ENCODE peak calls at places on chromosomes 2 and 18, in four cellular contexts. Q, H, A and V are unnamed samples.

GRCh38 chr2:157152362-157152761 is 105.1 kb upstream of the GALNT5 start:
- DNase-seq in Q (no peak), H (no peak), A (peak; percentile 20), V (no peak)

GRCh38 chr2:237879991-237880560 is 20.7 kb downstream of the RAMP1 start:
- DNase-seq in Q (no peak), H (no peak), A (no peak), V (no peak)

GRCh38 chr2:60439219-60439974 is 114.1 kb downstream of the BCL11A start:
- DNase-seq in Q (no peak), H (no peak), A (peak; percentile 35), V (no peak)

GRCh38 chr18:1018211-1018651 is 113.6 kb downstream of the ADCYAP1 start:
- DNase-seq in Q (peak; percentile 34), H (no peak), A (no peak), V (no peak)

GRCh38 chr2:12402440-12403139 is 314.1 kb upstream of the TRIB2 start:
- DNase-seq in Q (no peak), H (no peak), A (no peak), V (no peak)

GRCh38 chr2:200471324-200471848 is 38.5 kb downstream of the KCTD18 start:
- DNase-seq in Q (peak; percentile 39), H (peak; percentile 61), A (peak; percentile 92), V (no peak)

GRCh38 chr2:106996136-106996769 is 110.3 kb upstream of the ST6GAL2 start:
- DNase-seq in Q (no peak), H (no peak), A (no peak), V (no peak)

GRCh38 chr2:98702127-98702802 is 28.7 kb downstream of the MGAT4A start:
- DNase-seq in Q (no peak), H (no peak), A (no peak), V (no peak)

GRCh38 chr18:49849331-49850217 is 36.2 kb upstream of the ACAA2 start:
- DNase-seq in Q (peak; percentile 94), H (peak; percentile 87), A (no peak), V (peak; percentile 99)

GRCh38 chr2:41922177-41922576 is 125.6 kb upstream of the PKDCC start:
- DNase-seq in Q (peak; percentile 45), H (peak; percentile 89), A (no peak), V (peak; percentile 85)

GRCh38 chr18:45865466-45865865 is 40.0 kb downstream of the SIGLEC15 start:
- DNase-seq in Q (no peak), H (no peak), A (no peak), V (no peak)

GRCh38 chr2:85173909-85174308 is 40.7 kb downstream of the TCF7L1 start:
- DNase-seq in Q (peak; percentile 42), H (no peak), A (no peak), V (no peak)

GRCh38 chr2:144239306-144239705 is 280.6 kb downstream of the ZEB2 start:
- DNase-seq in Q (no peak), H (no peak), A (no peak), V (no peak)

GRCh38 chr2:144242311-144242710 is 277.6 kb downstream of the ZEB2 start:
- DNase-seq in Q (no peak), H (no peak), A (no peak), V (no peak)

GRCh38 chr2:144239726-144240125 is 280.2 kb downstream of the ZEB2 start:
- DNase-seq in Q (no peak), H (no peak), A (no peak), V (no peak)

GRCh38 chr2:144240656-144241339 is 279.1 kb downstream of the ZEB2 start:
- DNase-seq in Q (no peak), H (no peak), A (no peak), V (no peak)

DNA sequence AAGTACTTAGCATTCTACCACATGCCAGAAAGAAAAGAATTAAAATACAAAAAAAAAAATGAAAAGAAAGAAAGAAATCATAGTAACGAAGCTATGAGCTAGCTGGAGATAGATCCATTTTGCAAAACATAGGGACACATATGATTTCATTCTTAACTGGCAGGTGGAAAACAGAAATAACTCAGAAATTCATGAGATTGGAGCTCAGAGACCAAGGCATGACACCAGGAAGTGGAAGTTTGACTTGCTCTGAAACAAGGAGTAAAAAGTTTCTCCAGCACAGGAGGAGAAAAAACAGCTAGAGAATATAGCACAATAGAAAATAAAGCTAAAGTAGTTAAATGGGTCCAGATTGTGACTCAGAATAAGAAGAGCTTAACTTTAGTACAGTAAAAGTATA is 278.1 kb downstream of the ZEB2 start:
- DNase-seq in Q (no peak), H (no peak), A (no peak), V (no peak)
- H3K27ac ChIP-seq in Q (no peak overlapping the region), H (no peak overlapping the region), A (no peak overlapping the region), V (no peak overlapping the region)

GRCh38 chr2:34143149-34143548 is 544.0 kb upstream of the FAM98A start:
- DNase-seq in Q (no peak), H (no peak), A (no peak), V (no peak)

GRCh38 chr2:34153484-34153883 is 554.4 kb upstream of the FAM98A start:
- DNase-seq in Q (no peak), H (no peak), A (no peak), V (no peak)

GRCh38 chr2:34147780-34148179 is 548.7 kb upstream of the FAM98A start:
- DNase-seq in Q (no peak), H (no peak), A (no peak), V (no peak)
- H3K4me2 ChIP-seq in Q (no peak overlapping the region), H (no peak overlapping the region), A (no peak overlapping the region), V (no peak overlapping the region)

DNA sequence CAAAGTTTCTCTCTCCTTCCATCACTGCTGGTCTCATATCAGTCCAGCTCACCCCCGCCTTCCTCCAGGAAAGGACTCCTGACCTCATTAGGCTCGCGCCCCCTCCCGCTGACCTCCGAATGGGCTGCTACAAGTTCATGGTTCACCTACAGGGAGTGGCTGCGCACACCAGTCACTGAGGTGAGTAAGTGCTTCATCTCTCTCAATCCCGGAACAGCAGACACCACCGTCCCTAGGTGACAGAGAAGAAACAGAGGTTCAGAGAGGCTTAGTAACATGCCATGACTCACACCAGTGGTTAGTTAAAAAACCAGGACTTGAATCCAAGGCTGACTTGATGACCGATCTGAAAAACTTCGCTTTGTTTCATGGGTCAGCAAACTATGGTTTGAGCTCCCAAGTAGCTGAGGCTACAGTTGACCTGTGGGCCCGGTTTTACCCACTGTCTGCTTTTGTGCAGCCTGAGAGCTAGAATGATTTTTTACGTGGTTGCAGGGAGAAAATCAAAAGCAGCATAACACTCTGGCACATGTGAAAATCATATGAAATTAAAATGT is 42.0 kb downstream of the ZFP36L2 start:
- DNase-seq in Q (peak; percentile 92), H (peak; percentile 81), A (no peak), V (peak; percentile 98)
- H3K27ac ChIP-seq in Q (peak overlapping the region; percentile 5), H (peak overlapping the region; percentile 66), A (no peak overlapping the region), V (peak overlapping the region; percentile 80)

GRCh38 chr2:219474285-219475060 is 24.2 kb upstream of the GMPPA start:
- DNase-seq in Q (no peak), H (no peak), A (no peak), V (no peak)

GRCh38 chr2:219476605-219477578 is 21.8 kb upstream of the GMPPA start:
- DNase-seq in Q (no peak), H (no peak), A (no peak), V (no peak)

GRCh38 chr2:219473511-219473910 is 25.2 kb upstream of the GMPPA start:
- DNase-seq in Q (no peak), H (no peak), A (no peak), V (no peak)

GRCh38 chr2:219475697-219476604 is 22.7 kb upstream of the GMPPA start:
- DNase-seq in Q (peak; percentile 74), H (peak; percentile 63), A (peak; percentile 48), V (no peak)

DNA sequence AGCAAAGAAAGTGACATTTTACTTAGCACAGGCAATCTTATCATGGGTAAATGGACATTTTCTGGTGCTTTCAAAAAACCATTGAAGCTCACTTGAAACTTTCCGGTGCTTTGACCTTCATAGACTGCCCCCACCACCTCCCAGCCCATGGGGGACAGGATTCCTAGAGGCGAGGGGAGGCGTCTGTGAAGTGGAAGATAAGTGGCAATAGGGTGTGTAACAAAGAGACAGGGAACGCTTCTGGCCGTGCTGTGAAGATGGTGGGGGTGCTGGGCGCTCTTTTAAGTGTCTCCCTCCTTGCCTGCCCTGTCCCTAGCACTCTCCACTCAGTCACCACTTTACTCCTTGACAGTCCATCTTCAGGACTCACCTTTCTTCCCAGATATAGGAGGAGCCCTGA is 23.4 kb upstream of the GMPPA start:
- DNase-seq in Q (no peak), H (no peak), A (no peak), V (no peak)
- H3K4me2 ChIP-seq in Q (no peak overlapping the region), H (no peak overlapping the region), A (no peak overlapping the region), V (no peak overlapping the region)

GRCh38 chr2:174663572-174663971 is 66.0 kb upstream of the WIPF1 start:
- DNase-seq in Q (peak; percentile 98), H (no peak), A (no peak), V (no peak)
- H3K27ac ChIP-seq in Q (peak overlapping the region; percentile 97), H (no peak overlapping the region), A (no peak overlapping the region), V (no peak overlapping the region)

GRCh38 chr2:86185517-86186212 is 9.6 kb downstream of the IMMT start:
- DNase-seq in Q (no peak), H (no peak), A (no peak), V (no peak)
- H3K4me2 ChIP-seq in Q (no peak overlapping the region), H (no peak overlapping the region), A (no peak overlapping the region), V (no peak overlapping the region)

DNA sequence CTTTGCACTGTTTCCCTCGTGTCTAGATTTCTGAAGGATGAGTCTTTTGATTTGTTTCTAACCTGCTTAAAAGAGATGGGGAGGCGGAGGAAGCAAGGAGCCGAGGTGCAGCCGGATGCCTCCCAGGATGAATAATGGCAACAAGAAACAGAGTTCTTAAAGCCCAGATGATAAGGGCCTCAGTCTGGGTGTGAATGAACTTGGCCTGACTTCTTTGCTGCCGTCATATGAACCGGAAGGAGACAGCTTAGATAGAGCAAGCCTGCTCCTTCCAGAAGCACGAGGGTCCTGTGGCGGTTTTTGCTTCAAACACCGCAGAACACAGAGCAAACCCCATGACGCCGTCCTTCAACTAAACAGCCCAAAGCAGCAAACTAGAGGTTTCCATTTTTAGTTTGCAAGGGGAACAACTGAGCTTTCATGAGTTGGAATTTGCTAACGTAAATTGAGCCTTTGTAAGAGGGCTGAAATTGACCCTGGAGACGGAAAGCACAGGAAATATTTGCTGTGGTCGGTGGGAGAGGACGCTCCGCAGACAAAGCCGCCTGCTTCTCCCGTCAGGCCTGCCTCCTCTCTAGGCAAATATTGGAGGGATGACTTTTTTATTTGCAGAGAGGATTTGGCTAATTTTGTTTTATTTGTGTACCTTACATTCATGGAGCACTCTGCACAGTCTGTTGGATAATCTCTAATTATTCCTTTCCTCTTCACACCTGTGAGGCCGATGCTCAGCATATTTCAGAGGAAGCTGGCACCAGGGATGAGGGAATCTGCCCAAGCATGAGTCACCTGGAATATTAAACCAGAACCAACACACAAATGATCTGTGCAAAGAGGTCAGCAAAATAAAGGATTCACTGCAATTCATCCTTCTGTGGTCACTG is 134.0 kb upstream of the NCK2 start:
- DNase-seq in Q (no peak), H (no peak), A (no peak), V (no peak)
- H3K27ac ChIP-seq in Q (no peak overlapping the region), H (no peak overlapping the region), A (no peak overlapping the region), V (no peak overlapping the region)

GRCh38 chr2:223995569-223995968 is 38.3 kb downstream of the MRPL44 start:
- DNase-seq in Q (peak; percentile 72), H (peak; percentile 29), A (no peak), V (no peak)
- H3K4me2 ChIP-seq in Q (no peak overlapping the region), H (no peak overlapping the region), A (no peak overlapping the region), V (no peak overlapping the region)

DNA sequence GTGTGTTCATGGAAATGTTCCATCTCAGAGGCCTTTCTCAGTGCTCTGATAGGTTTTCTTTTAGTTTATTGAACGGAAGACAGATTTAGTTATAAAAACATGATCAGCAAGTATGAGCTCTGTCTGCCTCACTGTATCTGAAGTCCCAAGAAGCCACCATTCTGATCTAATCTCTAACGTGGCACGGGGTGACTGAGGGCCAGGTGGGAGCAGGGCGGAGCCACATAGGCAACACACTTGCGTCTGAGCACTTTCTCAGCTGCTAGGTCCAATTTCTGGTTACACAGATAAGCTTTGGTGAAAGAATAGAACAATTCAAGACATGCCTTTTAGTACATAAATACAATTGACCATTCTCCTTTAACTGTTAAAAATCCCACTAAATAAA is 60.4 kb downstream of the SNTG2 start:
- DNase-seq in Q (no peak), H (no peak), A (no peak), V (no peak)
- H3K27ac ChIP-seq in Q (no peak overlapping the region), H (no peak overlapping the region), A (no peak overlapping the region), V (no peak overlapping the region)